ENCODE peak calls at places on chromosomes 7 and 10, in five cellular contexts. One of them, this sample, is unnamed. For H3K4me1, the result is how much of the 10 kb centered on the place peaks cover.

GRCh38 chr10:119222966-119223386 is 15.6 kb downstream of the GRK5 start:
- DNase-seq in psoas muscle: no peak
- DNase-seq in cardiac muscle cell: no peak
- DNase-seq in kidney: no peak
- DNase-seq in tibial nerve: no peak
- DNase-seq in this sample: no peak

GRCh38 chr7:2802082-2802481 is 42.0 kb downstream of the GNA12 start:
- DNase-seq in cardiac muscle cell: no peak
- DNase-seq in kidney: no peak
- DNase-seq in tibial nerve: no peak
- DNase-seq in psoas muscle: no peak
- DNase-seq in this sample: no peak

GRCh38 chr10:112227331-112227961 is 43.9 kb upstream of the GPAM start:
- DNase-seq in tibial nerve: no peak
- DNase-seq in psoas muscle: no peak
- DNase-seq in cardiac muscle cell: no peak
- DNase-seq in kidney: no peak
- DNase-seq in this sample: no peak

GRCh38 chr10:88181902-88182671 is 318.7 kb downstream of the PTEN start:
- DNase-seq in kidney: no peak
- DNase-seq in psoas muscle: no peak
- DNase-seq in cardiac muscle cell: no peak
- DNase-seq in tibial nerve: no peak
- DNase-seq in this sample: no peak

GRCh38 chr7:54967384-54967783 is 51.4 kb upstream of the EGFR start:
- DNase-seq in psoas muscle: no peak
- DNase-seq in kidney: no peak
- DNase-seq in cardiac muscle cell: no peak
- DNase-seq in tibial nerve: no peak
- DNase-seq in this sample: no peak

GRCh38 chr7:140591178-140591902 is 49.3 kb downstream of the DENND2A start:
- DNase-seq in tibial nerve: no peak
- DNase-seq in cardiac muscle cell: no peak
- DNase-seq in kidney: no peak
- DNase-seq in psoas muscle: no peak
- DNase-seq in this sample: no peak

GRCh38 chr7:921581-922333 is 32.7 kb downstream of the ADAP1 start:
- DNase-seq in kidney: peak
- DNase-seq in cardiac muscle cell: no peak
- DNase-seq in psoas muscle: peak
- DNase-seq in tibial nerve: no peak
- DNase-seq in this sample: peak

GRCh38 chr10:73785721-73786511 is 510 bp downstream of the ZSWIM8 start:
- DNase-seq in kidney: peak
- DNase-seq in tibial nerve: no peak
- DNase-seq in psoas muscle: peak
- DNase-seq in cardiac muscle cell: peak
- DNase-seq in this sample: no peak

GRCh38 chr7:150406565-150407421 is 27.7 kb downstream of the ZNF775 start:
- DNase-seq in kidney: no peak
- DNase-seq in cardiac muscle cell: no peak
- DNase-seq in psoas muscle: no peak
- DNase-seq in tibial nerve: no peak
- DNase-seq in this sample: no peak

GRCh38 chr7:32069251-32069650 is 956 bp downstream of the PDE1C start:
- DNase-seq in cardiac muscle cell: no peak
- DNase-seq in tibial nerve: no peak
- DNase-seq in kidney: no peak
- DNase-seq in psoas muscle: no peak
- DNase-seq in this sample: no peak

GRCh38 chr7:90271753-90272152 is 26.8 kb downstream of the CFAP69 start:
- DNase-seq in psoas muscle: no peak
- DNase-seq in tibial nerve: no peak
- DNase-seq in cardiac muscle cell: no peak
- DNase-seq in kidney: no peak
- DNase-seq in this sample: no peak

GRCh38 chr10:1182280-1183032 is 126.3 kb downstream of the WDR37 start:
- DNase-seq in psoas muscle: no peak
- DNase-seq in tibial nerve: no peak
- DNase-seq in kidney: no peak
- DNase-seq in cardiac muscle cell: no peak
- DNase-seq in this sample: no peak

GRCh38 chr10:9824546-9825164 is 1193.0 kb upstream of the CELF2 start:
- DNase-seq in kidney: no peak
- DNase-seq in psoas muscle: no peak
- DNase-seq in cardiac muscle cell: no peak
- DNase-seq in tibial nerve: no peak
- DNase-seq in this sample: no peak

GRCh38 chr10:71634531-71635164 is 84.9 kb downstream of the C10orf105 start:
- DNase-seq in kidney: no peak
- DNase-seq in psoas muscle: no peak
- DNase-seq in cardiac muscle cell: peak
- DNase-seq in tibial nerve: no peak
- DNase-seq in this sample: no peak
- H3K27ac ChIP-seq in kidney: peak
- H3K27ac ChIP-seq in psoas muscle: no peak
- H3K27ac ChIP-seq in cardiac muscle cell: no peak
- H3K27ac ChIP-seq in tibial nerve: no peak
- H3K27ac ChIP-seq in this sample: no peak

GRCh38 chr10:75029874-75030273 is 81.6 kb upstream of the SAMD8 start:
- DNase-seq in tibial nerve: no peak
- DNase-seq in kidney: no peak
- DNase-seq in cardiac muscle cell: no peak
- DNase-seq in psoas muscle: no peak
- DNase-seq in this sample: peak

GRCh38 chr10:75029420-75029819 is 82.0 kb upstream of the SAMD8 start:
- DNase-seq in tibial nerve: no peak
- DNase-seq in psoas muscle: no peak
- DNase-seq in cardiac muscle cell: no peak
- DNase-seq in kidney: no peak
- DNase-seq in this sample: no peak

GRCh38 chr10:75032119-75032518 is 79.3 kb upstream of the SAMD8 start:
- DNase-seq in cardiac muscle cell: no peak
- DNase-seq in kidney: no peak
- DNase-seq in tibial nerve: no peak
- DNase-seq in psoas muscle: no peak
- DNase-seq in this sample: no peak

GRCh38 chr10:75030371-75030770 is 81.1 kb upstream of the SAMD8 start:
- DNase-seq in tibial nerve: no peak
- DNase-seq in kidney: no peak
- DNase-seq in psoas muscle: no peak
- DNase-seq in cardiac muscle cell: no peak
- DNase-seq in this sample: no peak

DNA sequence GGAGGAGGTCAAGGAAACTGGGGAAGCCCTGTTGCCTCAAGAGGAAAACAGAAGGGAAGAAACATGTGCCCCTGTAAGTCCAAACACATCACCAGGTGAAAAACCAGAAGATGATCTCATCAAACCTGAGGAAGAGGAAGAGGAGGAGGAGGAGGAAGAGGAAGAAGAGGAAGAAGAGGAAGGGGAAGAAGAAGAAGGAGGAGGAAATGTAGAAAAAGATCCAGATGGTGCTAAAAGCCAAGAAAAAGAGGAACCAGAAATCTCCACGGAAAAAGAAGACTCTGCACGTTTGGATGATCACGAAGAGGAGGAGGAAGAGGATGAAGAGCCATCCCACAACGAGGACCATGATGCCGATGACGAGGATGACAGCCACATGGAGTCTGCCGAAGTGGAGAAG is 82.7 kb upstream of the SAMD8 start:
- DNase-seq in kidney: no peak
- DNase-seq in psoas muscle: no peak
- DNase-seq in tibial nerve: no peak
- DNase-seq in cardiac muscle cell: no peak
- DNase-seq in this sample: no peak
- H3K4me1 ChIP-seq in kidney: under half
- H3K4me1 ChIP-seq in psoas muscle: under half
- H3K4me1 ChIP-seq in tibial nerve: under half
- H3K4me1 ChIP-seq in cardiac muscle cell: under half
- H3K4me1 ChIP-seq in this sample: under half

GRCh38 chr7:106659369-106659962 is 1.5 kb downstream of the CCDC71L start:
- DNase-seq in psoas muscle: no peak
- DNase-seq in tibial nerve: no peak
- DNase-seq in cardiac muscle cell: no peak
- DNase-seq in kidney: no peak
- DNase-seq in this sample: no peak

GRCh38 chr7:106657085-106657991 is 3.6 kb downstream of the CCDC71L start:
- DNase-seq in psoas muscle: no peak
- DNase-seq in tibial nerve: no peak
- DNase-seq in kidney: no peak
- DNase-seq in cardiac muscle cell: no peak
- DNase-seq in this sample: no peak

GRCh38 chr7:106660862-106661720 is at the start of gene CCDC71L:
- DNase-seq in cardiac muscle cell: peak
- DNase-seq in tibial nerve: peak
- DNase-seq in psoas muscle: peak
- DNase-seq in kidney: peak
- DNase-seq in this sample: peak

GRCh38 chr7:106658504-106659368 is 2.2 kb downstream of the CCDC71L start:
- DNase-seq in cardiac muscle cell: no peak
- DNase-seq in kidney: no peak
- DNase-seq in psoas muscle: no peak
- DNase-seq in tibial nerve: no peak
- DNase-seq in this sample: no peak

DNA sequence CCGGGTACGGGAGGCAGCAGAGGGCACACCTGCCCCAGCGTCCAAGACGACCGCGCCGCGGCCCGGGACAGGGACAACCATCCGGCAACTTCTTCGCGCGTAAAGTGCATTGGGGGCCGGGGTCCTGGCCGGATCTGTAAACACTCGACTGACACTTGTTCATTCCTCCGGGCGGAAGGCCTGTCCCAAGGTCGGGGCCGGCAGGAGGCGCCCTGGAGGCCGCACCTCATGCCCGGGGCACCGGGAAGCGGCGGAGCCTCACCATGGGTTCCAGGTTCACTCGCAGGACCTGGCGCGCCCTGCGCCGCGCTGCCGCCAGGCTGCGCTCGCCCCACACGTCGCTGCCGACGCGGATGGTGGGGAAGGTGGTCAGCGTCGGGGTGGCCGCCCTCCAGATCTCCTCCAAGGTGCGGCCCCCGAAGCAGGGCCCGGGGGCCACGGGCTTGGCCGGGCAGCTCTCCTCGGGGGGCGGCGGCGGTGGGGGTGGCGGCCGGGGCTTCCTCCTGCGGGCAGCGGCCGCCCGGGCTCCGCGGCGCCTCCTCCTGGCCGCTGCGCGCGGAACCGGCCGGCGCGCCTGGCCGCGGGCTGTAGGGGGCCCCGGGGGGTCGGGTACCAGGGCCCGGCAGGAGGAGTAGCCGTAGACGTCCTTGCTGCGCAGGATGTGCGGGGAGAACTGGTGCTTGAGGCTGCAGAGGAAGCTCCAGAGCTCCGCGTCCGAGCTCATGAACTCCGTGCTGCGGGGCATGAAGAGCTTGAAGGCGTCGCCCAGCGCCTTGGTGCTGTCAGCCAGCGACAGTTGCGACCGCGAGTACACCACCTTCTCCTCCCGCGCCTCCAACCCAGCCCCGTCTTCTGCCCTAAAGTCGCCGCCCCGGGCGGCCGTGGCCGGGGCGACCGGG is 746 bp downstream of the CCDC71L start:
- DNase-seq in tibial nerve: peak
- DNase-seq in kidney: peak
- DNase-seq in cardiac muscle cell: peak
- DNase-seq in psoas muscle: peak
- DNase-seq in this sample: peak
- TF ChIP-seq CTCF in tibial nerve: peak
- TF ChIP-seq CTCF in kidney: peak
- TF ChIP-seq CTCF in cardiac muscle cell: peak
- TF ChIP-seq CTCF in psoas muscle: peak
- TF ChIP-seq CTCF in this sample: peak

GRCh38 chr10:34319197-34319846 is 495.8 kb downstream of the PARD3 start:
- DNase-seq in tibial nerve: no peak
- DNase-seq in cardiac muscle cell: peak
- DNase-seq in kidney: no peak
- DNase-seq in psoas muscle: no peak
- DNase-seq in this sample: peak
- H3K27ac ChIP-seq in tibial nerve: no peak
- H3K27ac ChIP-seq in cardiac muscle cell: no peak
- H3K27ac ChIP-seq in kidney: no peak
- H3K27ac ChIP-seq in psoas muscle: no peak
- H3K27ac ChIP-seq in this sample: peak

This sample was measured in ovary.